ENCODE peak calls at places on chromosome 6, in five cellular contexts. R is heart right ventricle, X is nephron progenitor cell, E is AG04450, M is GM20000. P is an unnamed sample.

GRCh38 chr6:14324042-14324441 is 206.5 kb downstream of the CD83 start:
- DNase-seq in R (no peak), X (no peak), E (no peak), M (no peak), P (no peak)

GRCh38 chr6:3139090-3139903 is 18.0 kb downstream of the TUBB2A start:
- DNase-seq in R (peak), X (no peak), E (peak), M (peak), P (no peak)

GRCh38 chr6:40936810-40937209 is 102.2 kb downstream of the UNC5CL start:
- DNase-seq in R (no peak), X (no peak), E (peak), M (no peak), P (no peak)

GRCh38 chr6:3749390-3749978 is 2.0 kb downstream of the PXDC1 start:
- DNase-seq in R (no peak), X (no peak), E (no peak), M (no peak), P (peak)

GRCh38 chr6:158654498-158654897 is 4.6 kb downstream of the SYTL3 start:
- DNase-seq in R (peak), X (no peak), E (no peak), M (no peak), P (peak)

GRCh38 chr6:111061493-111061892 is 25.8 kb upstream of the SLC16A10 start:
- DNase-seq in R (no peak), X (no peak), E (no peak), M (no peak), P (no peak)

GRCh38 chr6:5082487-5083306 is 2.4 kb upstream of the PPP1R3G start:
- DNase-seq in R (no peak), X (no peak), E (no peak), M (no peak), P (no peak)

GRCh38 chr6:83518946-83519489 is 6.7 kb downstream of the PRSS35 start:
- DNase-seq in R (no peak), X (no peak), E (no peak), M (no peak), P (no peak)

GRCh38 chr6:52102330-52102932 is 15.0 kb upstream of the PKHD1 start:
- DNase-seq in R (no peak), X (no peak), E (no peak), M (no peak), P (no peak)

GRCh38 chr6:48826318-48826595 is 636.8 kb downstream of the MMUT start:
- DNase-seq in R (no peak), X (no peak), E (no peak), M (no peak), P (no peak)

GRCh38 chr6:35173068-35174042 is 32.2 kb upstream of the TCP11 start:
- DNase-seq in R (no peak), X (no peak), E (no peak), M (no peak), P (no peak)

GRCh38 chr6:5778906-5779305 is 227.8 kb downstream of the NRN1 start:
- DNase-seq in R (no peak), X (no peak), E (no peak), M (no peak), P (no peak)

GRCh38 chr6:45086685-45087084 is 241.4 kb upstream of the RUNX2 start:
- DNase-seq in R (no peak), X (no peak), E (no peak), M (no peak), P (no peak)

GRCh38 chr6:125846292-125847024 is 55.7 kb downstream of the NCOA7 start:
- DNase-seq in R (peak), X (no peak), E (no peak), M (no peak), P (no peak)

GRCh38 chr6:163620670-163621330 is 206.3 kb downstream of the QKI start:
- DNase-seq in R (no peak), X (no peak), E (no peak), M (no peak), P (no peak)

GRCh38 chr6:146851837-146852236 is 253.1 kb downstream of the ADGB start:
- DNase-seq in R (no peak), X (no peak), E (peak), M (no peak), P (no peak)

GRCh38 chr6:134169881-134170486 is 117.6 kb upstream of the SLC2A12 start:
- DNase-seq in R (peak), X (no peak), E (no peak), M (no peak), P (no peak)

GRCh38 chr6:130070747-130071146 is 52.4 kb downstream of the L3MBTL3 start:
- DNase-seq in R (no peak), X (no peak), E (no peak), M (no peak), P (no peak)

GRCh38 chr6:163711615-163712568 is 297.4 kb downstream of the QKI start:
- DNase-seq in R (peak), X (no peak), E (no peak), M (no peak), P (no peak)

GRCh38 chr6:36515844-36516243 is 31.4 kb downstream of the STK38 start:
- DNase-seq in R (no peak), X (no peak), E (no peak), M (no peak), P (no peak)

GRCh38 chr6:13147396-13148181 is 180.7 kb downstream of the TBC1D7 start:
- DNase-seq in R (no peak), X (no peak), E (no peak), M (no peak), P (no peak)

GRCh38 chr6:165308926-165309731 is at the start of gene C6orf118:
- DNase-seq in R (peak), X (peak), E (no peak), M (no peak), P (peak)

GRCh38 chr6:156774872-156775405 is 2.2 kb upstream of the ARID1B start:
- DNase-seq in R (no peak), X (no peak), E (no peak), M (no peak), P (peak)

GRCh38 chr6:2351807-2352431 is 106.5 kb upstream of the GMDS start:
- DNase-seq in R (no peak), X (no peak), E (peak), M (no peak), P (no peak)

GRCh38 chr6:131694832-131695426 is 6.3 kb downstream of the OR2A4 start:
- DNase-seq in R (peak), X (peak), E (peak), M (peak), P (peak)

GRCh38 chr6:131693384-131693783 is 7.8 kb downstream of the OR2A4 start:
- DNase-seq in R (no peak), X (no peak), E (no peak), M (no peak), P (no peak)

GRCh38 chr6:131688286-131688685 is 12.9 kb downstream of the OR2A4 start:
- DNase-seq in R (no peak), X (no peak), E (no peak), M (peak), P (no peak)

GRCh38 chr6:131696956-131697355 is 4.2 kb downstream of the OR2A4 start:
- DNase-seq in R (no peak), X (no peak), E (no peak), M (no peak), P (no peak)

GRCh38 chr6:131692589-131692988 is 8.6 kb downstream of the OR2A4 start:
- DNase-seq in R (no peak), X (no peak), E (no peak), M (no peak), P (no peak)
- TF ChIP-seq CTCF in R (no peak), X (no peak), E (no peak), M (no peak), P (no peak)

GRCh38 chr6:18528084-18528743 is 141.1 kb downstream of the RNF144B start:
- DNase-seq in R (no peak), X (no peak), E (no peak), M (no peak), P (no peak)
- TF ChIP-seq CTCF in R (no peak), X (no peak), E (peak), M (no peak), P (peak)

DNA sequence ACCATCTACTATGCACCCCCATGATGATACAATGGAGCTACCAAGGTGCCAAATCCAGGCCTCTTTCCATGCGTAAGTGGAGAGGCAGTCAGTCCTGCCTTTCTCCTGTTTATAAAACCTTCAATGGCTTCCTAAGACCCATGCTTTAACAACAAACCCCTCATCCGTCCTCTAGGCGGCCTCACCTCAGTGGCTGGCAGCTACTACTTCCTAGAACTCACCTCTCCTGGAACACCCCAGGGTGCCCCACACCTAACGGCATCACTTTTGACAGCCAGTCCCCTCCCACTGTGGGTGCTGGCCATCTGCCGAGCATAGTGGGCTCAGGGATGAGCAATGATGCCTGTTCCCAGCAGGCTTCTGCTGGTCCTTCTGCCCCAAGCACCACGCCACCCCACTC is 80.0 kb upstream of the TAB2 start:
- DNase-seq in R (no peak), X (no peak), E (no peak), M (no peak), P (no peak)
- TF ChIP-seq CTCF in R (no peak), X (no peak), E (no peak), M (no peak), P (no peak)

GRCh38 chr6:16762265-16762546 is 946 bp upstream of the ATXN1 start:
- DNase-seq in R (no peak), X (no peak), E (no peak), M (peak), P (no peak)

GRCh38 chr6:16762547-16763477 is 1.6 kb upstream of the ATXN1 start:
- DNase-seq in R (peak), X (peak), E (no peak), M (peak), P (no peak)

GRCh38 chr6:16759646-16760535 is 1.4 kb downstream of the ATXN1 start:
- DNase-seq in R (peak), X (peak), E (peak), M (peak), P (peak)

GRCh38 chr6:16760536-16761468 is at the start of gene ATXN1:
- DNase-seq in R (peak), X (peak), E (no peak), M (peak), P (peak)

DNA sequence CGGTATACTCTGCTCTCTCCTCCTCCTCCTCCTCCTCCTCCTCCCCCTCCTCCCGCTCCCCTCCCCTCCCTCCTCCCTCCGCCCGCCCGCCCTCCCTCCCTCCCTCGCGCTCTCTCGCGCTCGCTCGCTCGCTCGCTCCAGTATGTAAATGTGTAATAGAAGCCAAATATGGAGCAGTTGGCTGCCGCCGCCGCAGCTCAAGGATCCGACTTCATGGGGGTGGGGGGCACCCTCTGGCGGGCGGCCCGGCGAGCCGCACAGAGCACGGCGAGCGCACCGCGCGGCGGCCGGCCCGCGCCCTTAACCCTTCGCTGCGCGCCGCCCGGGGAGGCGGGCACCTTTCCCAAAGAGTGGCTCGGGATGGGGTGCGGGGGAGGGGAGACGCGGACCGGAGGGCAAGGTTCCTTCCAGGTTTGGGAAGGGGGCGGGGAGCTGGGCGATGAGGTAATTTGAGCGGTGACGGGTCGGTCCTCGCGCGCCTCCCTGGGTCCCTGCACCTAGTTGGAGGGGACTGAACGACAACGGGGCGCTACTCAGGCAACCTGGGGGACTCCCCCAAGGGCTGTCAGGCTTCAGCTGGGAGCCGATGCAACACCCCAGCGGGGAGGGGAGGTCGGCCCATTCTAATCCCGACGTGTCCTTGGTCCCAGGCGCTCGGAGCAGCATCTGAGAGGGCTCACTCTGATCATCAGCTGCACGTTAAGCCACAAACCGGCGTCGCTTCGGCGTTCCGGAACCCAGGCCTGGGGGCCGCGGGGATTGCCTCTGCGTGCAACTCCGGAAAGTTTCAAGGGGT is 407 bp upstream of the ATXN1 start:
- DNase-seq in R (peak), X (peak), E (peak), M (peak), P (peak)
- TF ChIP-seq CTCF in R (peak), X (no peak), E (no peak), M (no peak), P (peak)

DNA sequence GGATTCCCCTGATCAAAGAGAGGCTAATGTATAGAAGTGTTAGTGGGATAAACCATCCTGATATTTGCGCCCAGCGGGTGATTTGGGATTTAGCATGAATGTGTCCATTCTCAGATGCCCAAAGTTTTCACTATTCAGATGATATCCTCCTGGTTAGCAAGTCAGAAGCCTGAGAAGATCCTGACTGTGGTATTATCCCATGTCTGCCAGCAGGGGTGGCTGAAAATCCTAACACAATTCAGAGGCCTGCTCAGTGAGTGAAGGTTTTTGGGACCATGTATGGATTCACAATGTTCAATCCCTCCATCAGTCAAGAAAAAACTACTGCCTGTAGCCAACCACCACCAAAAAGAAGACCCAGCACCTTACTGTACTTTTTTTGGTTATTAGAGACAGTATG is 34.1 kb upstream of the SPACA1 start:
- DNase-seq in R (no peak), X (no peak), E (no peak), M (no peak), P (no peak)
- TF ChIP-seq CTCF in R (no peak), X (no peak), E (peak), M (no peak), P (peak)

GRCh38 chr6:62392289-62392688 is 106.3 kb upstream of the KHDRBS2 start:
- DNase-seq in R (no peak), X (no peak), E (no peak), M (no peak), P (no peak)

GRCh38 chr6:62390413-62390812 is 104.4 kb upstream of the KHDRBS2 start:
- DNase-seq in R (no peak), X (no peak), E (no peak), M (no peak), P (no peak)

GRCh38 chr6:62391358-62391757 is 105.3 kb upstream of the KHDRBS2 start:
- DNase-seq in R (no peak), X (no peak), E (no peak), M (no peak), P (no peak)

DNA sequence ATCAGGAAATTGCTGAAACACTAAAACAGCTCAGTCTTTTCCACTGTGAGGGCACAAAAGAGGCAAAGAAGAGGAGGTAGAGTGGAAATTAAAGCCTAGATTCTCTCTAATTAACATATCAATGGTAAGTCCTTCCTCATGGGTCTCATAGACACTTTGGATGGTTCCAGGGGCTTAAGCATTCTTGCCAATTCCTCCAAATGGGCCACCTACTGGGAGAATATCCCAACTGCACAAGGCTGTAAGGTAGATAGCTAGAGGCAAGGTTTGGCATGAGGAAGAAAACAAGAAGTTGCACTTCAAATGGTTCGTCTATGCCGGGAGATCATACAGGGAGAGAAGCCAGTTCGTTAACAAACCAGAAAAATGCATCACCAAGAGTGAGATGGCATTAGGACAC is 107.6 kb upstream of the KHDRBS2 start:
- DNase-seq in R (no peak), X (no peak), E (no peak), M (no peak), P (no peak)
- TF ChIP-seq CTCF in R (no peak), X (no peak), E (no peak), M (no peak), P (no peak)